ENCODE peak calls at places on chromosome 20, in eight cellular contexts. E, P, A, F, T, V, S and L are unnamed samples. For H3K9me3, the result is how much of the 10 kb centered on the place peaks cover.

GRCh38 chr20:20369353-20370086 is 1.6 kb downstream of the INSM1 start:
- DNase-seq in E (peak), P (peak), A (no peak), F (peak), T (no peak), V (no peak), S (no peak), L (peak)

GRCh38 chr20:56805313-56805712 is 176.2 kb downstream of the TFAP2C start:
- DNase-seq in E (no peak), P (no peak), A (no peak), F (no peak), T (no peak), V (no peak), S (no peak), L (no peak)

GRCh38 chr20:42595625-42596024 is 594.1 kb downstream of the PTPRT start:
- DNase-seq in E (no peak), P (no peak), A (no peak), F (no peak), T (no peak), V (no peak), S (no peak), L (no peak)

GRCh38 chr20:35635652-35636051 is 20.0 kb downstream of the SPAG4 start:
- DNase-seq in E (no peak), P (peak), A (no peak), F (no peak), T (no peak), V (no peak), S (no peak), L (no peak)

GRCh38 chr20:49751397-49751735 is 37.7 kb upstream of the B4GALT5 start:
- DNase-seq in E (no peak), P (no peak), A (no peak), F (no peak), T (no peak), V (no peak), S (no peak), L (no peak)

GRCh38 chr20:43694763-43695162 is 27.8 kb downstream of the MYBL2 start:
- DNase-seq in E (no peak), P (no peak), A (no peak), F (no peak), T (no peak), V (no peak), S (no peak), L (no peak)

GRCh38 chr20:17659801-17660200 is 22.2 kb downstream of the RRBP1 start:
- DNase-seq in E (no peak), P (no peak), A (no peak), F (no peak), T (no peak), V (no peak), S (no peak), L (no peak)

GRCh38 chr20:32695089-32695488 is 21.3 kb upstream of the C20orf203 start:
- DNase-seq in E (no peak), P (no peak), A (no peak), F (no peak), T (no peak), V (no peak), S (no peak), L (no peak)

GRCh38 chr20:46253391-46253790 is 54.9 kb downstream of the CDH22 start:
- DNase-seq in E (peak), P (no peak), A (peak), F (no peak), T (no peak), V (no peak), S (no peak), L (peak)

GRCh38 chr20:62922451-62922921 is 3.8 kb downstream of the DIDO1 start:
- DNase-seq in E (no peak), P (no peak), A (no peak), F (no peak), T (no peak), V (peak), S (no peak), L (peak)

GRCh38 chr20:48447456-48447855 is 380.3 kb downstream of the PREX1 start:
- DNase-seq in E (no peak), P (no peak), A (no peak), F (no peak), T (no peak), V (no peak), S (no peak), L (no peak)

GRCh38 chr20:59159091-59159821 is 4.4 kb upstream of the ZNF831 start:
- DNase-seq in E (peak), P (peak), A (no peak), F (no peak), T (no peak), V (peak), S (no peak), L (peak)

GRCh38 chr20:33668087-33668790 is 1.5 kb downstream of the ACTL10 start:
- DNase-seq in E (no peak), P (peak), A (peak), F (peak), T (peak), V (peak), S (no peak), L (peak)

GRCh38 chr20:46695888-46696287 is 6.6 kb upstream of the TP53RK start:
- DNase-seq in E (no peak), P (no peak), A (no peak), F (peak), T (no peak), V (no peak), S (no peak), L (no peak)

GRCh38 chr20:57598060-57598459 is 22.2 kb downstream of the ZBP1 start:
- DNase-seq in E (no peak), P (no peak), A (no peak), F (no peak), T (no peak), V (no peak), S (no peak), L (no peak)

GRCh38 chr20:5887386-5887785 is 62.9 kb downstream of the TRMT6 start:
- DNase-seq in E (no peak), P (no peak), A (no peak), F (no peak), T (no peak), V (no peak), S (peak), L (peak)

GRCh38 chr20:15240801-15241200 is 903.4 kb upstream of the FLRT3 start:
- DNase-seq in E (no peak), P (no peak), A (no peak), F (no peak), T (no peak), V (no peak), S (no peak), L (no peak)

GRCh38 chr20:12554416-12554815 is 454.4 kb upstream of the SPTLC3 start:
- DNase-seq in E (peak), P (no peak), A (no peak), F (no peak), T (no peak), V (no peak), S (no peak), L (no peak)

GRCh38 chr20:50288128-50288623 is 97.5 kb downstream of the CEBPB start:
- DNase-seq in E (no peak), P (no peak), A (no peak), F (no peak), T (no peak), V (no peak), S (no peak), L (no peak)

GRCh38 chr20:14996883-14997672 is 659.7 kb upstream of the FLRT3 start:
- DNase-seq in E (no peak), P (no peak), A (no peak), F (no peak), T (no peak), V (no peak), S (no peak), L (no peak)

GRCh38 chr20:6632187-6632586 is 135.3 kb upstream of the BMP2 start:
- DNase-seq in E (no peak), P (no peak), A (no peak), F (peak), T (peak), V (no peak), S (peak), L (no peak)

GRCh38 chr20:50146732-50147662 is 6.5 kb downstream of the PEDS1 start:
- DNase-seq in E (peak), P (no peak), A (no peak), F (no peak), T (no peak), V (peak), S (peak), L (no peak)

GRCh38 chr20:58312836-58313235 is 3.3 kb downstream of the RAB22A start:
- DNase-seq in E (peak), P (no peak), A (no peak), F (no peak), T (no peak), V (no peak), S (no peak), L (no peak)

GRCh38 chr20:59258103-59258705 is 42.2 kb upstream of the EDN3 start:
- DNase-seq in E (no peak), P (no peak), A (no peak), F (no peak), T (no peak), V (no peak), S (no peak), L (no peak)

GRCh38 chr20:43752561-43753301 is 25.9 kb upstream of the GTSF1L start:
- DNase-seq in E (peak), P (no peak), A (no peak), F (no peak), T (no peak), V (no peak), S (no peak), L (no peak)

GRCh38 chr20:25090492-25091429 is 8.8 kb upstream of the VSX1 start:
- DNase-seq in E (peak), P (peak), A (no peak), F (no peak), T (no peak), V (peak), S (no peak), L (no peak)

GRCh38 chr20:11277170-11277569 is 603.4 kb upstream of the JAG1 start:
- DNase-seq in E (no peak), P (no peak), A (no peak), F (no peak), T (no peak), V (no peak), S (no peak), L (no peak)

GRCh38 chr20:11271319-11271718 is 597.5 kb upstream of the JAG1 start:
- DNase-seq in E (no peak), P (peak), A (peak), F (no peak), T (no peak), V (no peak), S (no peak), L (peak)

GRCh38 chr20:11271920-11272594 is 598.3 kb upstream of the JAG1 start:
- DNase-seq in E (no peak), P (no peak), A (no peak), F (no peak), T (no peak), V (no peak), S (no peak), L (peak)

GRCh38 chr20:11275740-11276139 is 601.9 kb upstream of the JAG1 start:
- DNase-seq in E (no peak), P (no peak), A (no peak), F (no peak), T (no peak), V (no peak), S (no peak), L (no peak)

GRCh38 chr20:11274137-11274536 is 600.3 kb upstream of the JAG1 start:
- DNase-seq in E (peak), P (no peak), A (peak), F (peak), T (peak), V (no peak), S (no peak), L (peak)
- TF ChIP-seq CTCF in E (peak), P (peak), A (peak), F (peak), T (peak), V (no peak), S (peak), L (peak)

GRCh38 chr20:3842332-3842930 is 4.2 kb upstream of the MAVS start:
- DNase-seq in E (no peak), P (no peak), A (no peak), F (no peak), T (no peak), V (no peak), S (no peak), L (no peak)
- H3K4me3 ChIP-seq in E (no peak), P (no peak), A (no peak), F (no peak), T (no peak), V (no peak), S (no peak), L (no peak)

GRCh38 chr20:31489152-31489551 is 14.1 kb downstream of the REM1 start:
- DNase-seq in E (no peak), P (no peak), A (no peak), F (no peak), T (no peak), V (no peak), S (no peak), L (no peak)

GRCh38 chr20:31490752-31491151 is 15.7 kb downstream of the REM1 start:
- DNase-seq in E (no peak), P (no peak), A (no peak), F (no peak), T (no peak), V (no peak), S (no peak), L (no peak)

GRCh38 chr20:31484001-31484400 is 8.9 kb downstream of the REM1 start:
- DNase-seq in E (no peak), P (no peak), A (no peak), F (no peak), T (no peak), V (no peak), S (peak), L (no peak)

GRCh38 chr20:31488171-31488570 is 13.1 kb downstream of the REM1 start:
- DNase-seq in E (no peak), P (no peak), A (no peak), F (no peak), T (peak), V (no peak), S (no peak), L (no peak)

GRCh38 chr20:31485450-31486339 is 10.6 kb downstream of the REM1 start:
- DNase-seq in E (no peak), P (no peak), A (no peak), F (peak), T (peak), V (no peak), S (peak), L (no peak)
- H3K9me3 ChIP-seq in E (under half), P (half or more), A (under half), F (under half), T (under half), V (under half), S (under half), L (under half)

GRCh38 chr20:39547546-39548410 is 585.6 kb downstream of the DHX35 start:
- DNase-seq in E (no peak), P (no peak), A (no peak), F (no peak), T (no peak), V (no peak), S (no peak), L (no peak)
- TF ChIP-seq CTCF in E (no peak), P (peak), A (no peak), F (no peak), T (no peak), V (no peak), S (no peak), L (no peak)

DNA sequence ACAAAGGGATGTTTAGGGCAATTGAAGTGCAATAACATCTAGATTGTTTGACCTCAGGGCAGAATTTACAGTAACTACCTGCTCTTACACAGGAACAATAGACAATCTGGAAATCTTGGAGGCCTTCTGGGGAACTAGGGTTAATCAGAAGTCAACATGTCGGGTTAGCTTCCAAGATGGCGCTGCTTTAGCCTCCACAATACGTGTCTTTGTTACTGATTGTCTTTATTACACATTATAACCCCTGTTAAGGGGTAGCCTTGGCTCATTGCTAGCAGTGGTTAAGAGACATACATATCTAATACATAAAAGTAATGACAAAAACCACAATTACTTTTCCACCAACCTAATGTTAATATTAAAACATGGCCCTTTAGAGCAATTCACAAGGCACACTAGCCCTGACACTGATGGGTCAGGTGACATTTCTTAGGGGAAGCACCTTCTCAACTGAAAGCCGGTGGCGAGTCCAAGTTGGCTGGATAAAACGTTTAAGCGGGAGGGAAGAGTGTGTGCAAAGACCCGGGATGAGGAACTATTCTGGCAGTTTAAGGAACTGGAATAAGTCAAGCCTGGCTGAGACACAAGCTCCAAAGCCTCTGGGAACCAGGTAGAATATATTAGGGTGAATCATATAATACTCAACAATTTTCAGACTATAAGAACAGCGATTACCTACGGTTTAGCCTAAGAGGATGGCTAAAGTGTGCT is 236.9 kb downstream of the BCAS1 start:
- DNase-seq in E (no peak), P (no peak), A (no peak), F (no peak), T (no peak), V (no peak), S (no peak), L (no peak)
- H3K4me3 ChIP-seq in E (no peak), P (no peak), A (no peak), F (no peak), T (no peak), V (no peak), S (no peak), L (no peak)

GRCh38 chr20:63964412-63964811 is 5.3 kb downstream of the ZNF512B start:
- DNase-seq in E (no peak), P (no peak), A (no peak), F (no peak), T (no peak), V (no peak), S (peak), L (no peak)

GRCh38 chr20:63961664-63962425 is 5.6 kb upstream of the UCKL1 start:
- DNase-seq in E (no peak), P (no peak), A (no peak), F (no peak), T (no peak), V (no peak), S (peak), L (no peak)

GRCh38 chr20:63963784-63964301 is 5.9 kb downstream of the ZNF512B start:
- DNase-seq in E (no peak), P (no peak), A (no peak), F (no peak), T (no peak), V (no peak), S (peak), L (no peak)

GRCh38 chr20:63962426-63963347 is 6.5 kb upstream of the UCKL1 start:
- DNase-seq in E (no peak), P (no peak), A (no peak), F (no peak), T (no peak), V (no peak), S (peak), L (no peak)

DNA sequence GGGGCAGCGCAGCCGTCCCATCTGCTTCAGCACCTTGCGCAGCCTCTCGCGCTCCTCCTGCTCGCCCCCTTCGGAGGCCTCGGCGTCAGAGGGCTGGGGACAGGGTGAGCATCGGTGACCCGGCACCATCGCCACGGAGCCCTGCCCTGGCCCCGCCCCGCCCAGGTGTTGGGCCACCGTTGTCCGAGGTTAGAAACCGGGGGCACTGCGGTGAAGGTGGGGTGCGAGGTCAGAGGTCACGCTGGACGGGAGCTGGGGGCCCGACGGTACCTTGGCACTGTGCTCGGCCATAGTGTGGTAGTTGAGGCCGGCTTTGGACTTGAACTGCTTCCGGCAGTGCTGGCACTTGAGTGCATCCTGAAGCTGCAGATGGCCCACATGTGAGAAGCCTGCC is 6.4 kb downstream of the ZNF512B start:
- DNase-seq in E (no peak), P (no peak), A (no peak), F (no peak), T (no peak), V (no peak), S (peak), L (no peak)
- H3K9me3 ChIP-seq in E (under half), P (under half), A (under half), F (under half), T (under half), V (under half), S (under half), L (under half)

GRCh38 chr20:4782373-4782772 is 60.7 kb downstream of the PRND start:
- DNase-seq in E (no peak), P (no peak), A (no peak), F (no peak), T (no peak), V (no peak), S (no peak), L (no peak)

GRCh38 chr20:4781211-4781610 is 59.5 kb downstream of the PRND start:
- DNase-seq in E (no peak), P (no peak), A (no peak), F (no peak), T (no peak), V (no peak), S (no peak), L (no peak)

GRCh38 chr20:4776079-4776630 is 54.4 kb downstream of the PRND start:
- DNase-seq in E (no peak), P (peak), A (no peak), F (no peak), T (no peak), V (no peak), S (no peak), L (no peak)

GRCh38 chr20:4781637-4782349 is 60.1 kb downstream of the PRND start:
- DNase-seq in E (no peak), P (no peak), A (no peak), F (no peak), T (no peak), V (no peak), S (no peak), L (peak)

GRCh38 chr20:4780245-4780644 is 58.5 kb downstream of the PRND start:
- DNase-seq in E (no peak), P (no peak), A (no peak), F (no peak), T (no peak), V (no peak), S (no peak), L (no peak)
- TF ChIP-seq CTCF in E (peak), P (peak), A (no peak), F (no peak), T (no peak), V (no peak), S (no peak), L (no peak)

GRCh38 chr20:51489611-51490010 is 52.9 kb downstream of the NFATC2 start:
- DNase-seq in E (no peak), P (no peak), A (no peak), F (no peak), T (no peak), V (no peak), S (no peak), L (no peak)

GRCh38 chr20:51488331-51488730 is 54.2 kb downstream of the NFATC2 start:
- DNase-seq in E (no peak), P (no peak), A (no peak), F (no peak), T (no peak), V (no peak), S (no peak), L (no peak)

GRCh38 chr20:51487525-51488279 is 54.8 kb downstream of the NFATC2 start:
- DNase-seq in E (peak), P (no peak), A (peak), F (peak), T (no peak), V (no peak), S (no peak), L (no peak)

GRCh38 chr20:51486197-51487005 is 56.1 kb downstream of the NFATC2 start:
- DNase-seq in E (peak), P (no peak), A (no peak), F (no peak), T (no peak), V (no peak), S (no peak), L (no peak)

GRCh38 chr20:51487076-51487475 is 55.4 kb downstream of the NFATC2 start:
- DNase-seq in E (no peak), P (no peak), A (no peak), F (no peak), T (no peak), V (no peak), S (no peak), L (no peak)
- H3K4me3 ChIP-seq in E (peak), P (no peak), A (no peak), F (no peak), T (no peak), V (no peak), S (no peak), L (no peak)

GRCh38 chr20:29687438-29687837 is 1570.0 kb upstream of the DEFB115 start:
- DNase-seq in E (no peak), P (no peak), A (no peak), F (no peak), T (no peak), V (no peak), S (no peak), L (no peak)

GRCh38 chr20:29689411-29690225 is 1567.8 kb upstream of the DEFB115 start:
- DNase-seq in E (peak), P (no peak), A (no peak), F (no peak), T (peak), V (peak), S (no peak), L (peak)

GRCh38 chr20:29690274-29690673 is 1567.2 kb upstream of the DEFB115 start:
- DNase-seq in E (no peak), P (no peak), A (no peak), F (no peak), T (no peak), V (no peak), S (no peak), L (no peak)
- H3K9me3 ChIP-seq in E (under half), P (under half), A (under half), F (under half), T (under half), V (under half), S (under half), L (under half)